ENCODE peak calls at places on chromosomes 16 and 17, in ten cellular contexts. R is mucosa of descending colon; J is neural progenitor cell; A is stimulated activated naive B cell treated with anti-CD40 and anti-IgM and Interleukin-4, amounts not matched to agents 10 μg/mL and 1 μg/mL and 100 μg/mL, for 72 hours; U is colonic mucosa; K is activated CD4-positive, alpha-beta T cell treated with anti-CD3 and anti-CD28 coated beads for 48 hours; S is RPMI8226; G is cardiac septum; M is NCI-H1092 treated with DMSO at 0.1 percent for 48 hours; B is NCI-H1694 treated with DMSO at 0.1 percent for 48 hours. H is an unnamed sample.

GRCh38 chr17:78151514-78152008 is 5.4 kb downstream of the C17orf99 start:
- DNase-seq in R (peak), J (no peak), A (no peak), U (peak), K (no peak), S (no peak), G (no peak), M (no peak), B (no peak), H (no peak)

GRCh38 chr17:19646788-19647696 is 1.5 kb upstream of the ALDH3A2 start:
- DNase-seq in R (no peak), J (peak), A (no peak), U (peak), K (peak), S (peak), G (no peak), M (peak), B (no peak), H (no peak)

GRCh38 chr16:89322381-89323119 is 105.0 kb downstream of the ZNF778 start:
- DNase-seq in R (no peak), J (peak), A (no peak), U (no peak), K (no peak), S (no peak), G (no peak), M (peak), B (no peak), H (no peak)

GRCh38 chr16:84703671-84704070 is 3.9 kb downstream of the USP10 start:
- DNase-seq in R (no peak), J (peak), A (no peak), U (no peak), K (no peak), S (no peak), G (no peak), M (no peak), B (no peak), H (no peak)

GRCh38 chr17:7177954-7178477 is 1.2 kb downstream of the ASGR1 start:
- DNase-seq in R (no peak), J (peak), A (no peak), U (no peak), K (no peak), S (no peak), G (no peak), M (no peak), B (peak), H (no peak)

GRCh38 chr16:11396241-11397048 is 51.2 kb downstream of the RMI2 start:
- DNase-seq in R (peak), J (peak), A (peak), U (peak), K (peak), S (peak), G (peak), M (peak), B (peak), H (peak)

GRCh38 chr17:76869209-76869877 is 1.1 kb downstream of the MGAT5B start:
- DNase-seq in R (no peak), J (peak), A (no peak), U (no peak), K (no peak), S (peak), G (no peak), M (no peak), B (peak), H (no peak)

GRCh38 chr16:17358846-17359245 is 111.9 kb downstream of the XYLT1 start:
- DNase-seq in R (no peak), J (peak), A (no peak), U (no peak), K (no peak), S (no peak), G (no peak), M (no peak), B (no peak), H (no peak)

GRCh38 chr17:57051886-57052342 is 33.1 kb upstream of the AKAP1 start:
- DNase-seq in R (no peak), J (peak), A (no peak), U (no peak), K (no peak), S (peak), G (no peak), M (peak), B (no peak), H (no peak)

GRCh38 chr16:370443-370842 is at the start of gene MRPL28:
- DNase-seq in R (peak), J (peak), A (peak), U (peak), K (peak), S (peak), G (peak), M (peak), B (peak), H (peak)

GRCh38 chr17:8109669-8110455 is 8.5 kb downstream of the ALOXE3 start:
- DNase-seq in R (peak), J (peak), A (peak), U (peak), K (peak), S (peak), G (no peak), M (peak), B (peak), H (no peak)

GRCh38 chr17:29133146-29133713 is 47.0 kb downstream of the MYO18A start:
- DNase-seq in R (no peak), J (no peak), A (no peak), U (no peak), K (no peak), S (no peak), G (peak), M (no peak), B (no peak), H (no peak)

GRCh38 chr17:81400939-81401726 is 5.9 kb downstream of the BAHCC1 start:
- DNase-seq in R (no peak), J (no peak), A (no peak), U (no peak), K (no peak), S (no peak), G (no peak), M (no peak), B (no peak), H (no peak)

GRCh38 chr16:10931977-10932632 is 10.2 kb downstream of the DEXI start:
- DNase-seq in R (no peak), J (no peak), A (no peak), U (no peak), K (no peak), S (no peak), G (no peak), M (no peak), B (no peak), H (no peak)

GRCh38 chr16:63217011-63217410 is 1180.8 kb upstream of the CDH8 start:
- DNase-seq in R (no peak), J (no peak), A (no peak), U (no peak), K (no peak), S (no peak), G (no peak), M (no peak), B (no peak), H (no peak)

GRCh38 chr17:30207655-30208054 is 27.8 kb downstream of the SLC6A4 start:
- DNase-seq in R (no peak), J (no peak), A (no peak), U (no peak), K (no peak), S (no peak), G (no peak), M (no peak), B (no peak), H (no peak)